ENCODE peak calls at places on chromosomes 1 and 21, in six cellular contexts. H is NCI-H2081, R is germinal center, N is GM23338, F is endothelial cell, D is LHCN-M2. Q is an unnamed sample.
A peak's percentile ranks its signal among the peaks of the same experiment; 100 is the strongest.

GRCh38 chr1:42340093-42340492 is 5.1 kb upstream of the FOXJ3 start:
- DNase-seq in H (peak; percentile 99), R (no peak), N (peak; percentile 26), F (no peak), D (peak; percentile 90), Q (peak; percentile 62)

GRCh38 chr1:77405186-77405585 is 123.4 kb downstream of the AK5 start:
- DNase-seq in H (no peak), R (no peak), N (no peak), F (no peak), D (peak; percentile 85), Q (no peak)

GRCh38 chr1:203288351-203288894 is 16.9 kb upstream of the BTG2 start:
- DNase-seq in H (no peak), R (peak; percentile 3), N (no peak), F (no peak), D (no peak), Q (no peak)

GRCh38 chr1:149848811-149849210 is 50.6 kb upstream of the BOLA1 start:
- DNase-seq in H (no peak), R (no peak), N (peak; percentile 3), F (peak; percentile 1), D (peak; percentile 12), Q (peak; percentile 3)

GRCh38 chr1:2496087-2496622 is 20.1 kb downstream of the PLCH2 start:
- DNase-seq in H (no peak), R (peak; percentile 88), N (no peak), F (no peak), D (no peak), Q (no peak)

GRCh38 chr21:37186983-37187382 is 80.2 kb downstream of the VPS26C start:
- DNase-seq in H (no peak), R (no peak), N (no peak), F (no peak), D (no peak), Q (no peak)

GRCh38 chr21:33434770-33435360 is 31.7 kb downstream of the IFNGR2 start:
- DNase-seq in H (no peak), R (peak; percentile 24), N (no peak), F (no peak), D (peak; percentile 95), Q (peak; percentile 96)

GRCh38 chr21:42066521-42066920 is 4.6 kb upstream of the UMODL1 start:
- DNase-seq in H (no peak), R (no peak), N (no peak), F (no peak), D (no peak), Q (no peak)

GRCh38 chr1:214102907-214103306 is 115.1 kb downstream of the PROX1 start:
- DNase-seq in H (no peak), R (no peak), N (no peak), F (no peak), D (peak; percentile 96), Q (peak; percentile 98)

GRCh38 chr1:227450489-227450888 is 112.9 kb upstream of the ZNF678 start:
- DNase-seq in H (no peak), R (no peak), N (no peak), F (no peak), D (no peak), Q (no peak)

GRCh38 chr1:239952348-239953307 is 139.1 kb upstream of the FMN2 start:
- DNase-seq in H (no peak), R (peak; percentile 6), N (peak; percentile 60), F (peak; percentile 36), D (peak; percentile 17), Q (no peak)

GRCh38 chr1:154502066-154502741 is at the start of the genes SHE and TDRD10:
- DNase-seq in H (no peak), R (peak; percentile 22), N (peak; percentile 62), F (peak; percentile 65), D (no peak), Q (no peak)

GRCh38 chr1:74753104-74753503 is 20.2 kb downstream of the TYW3 start:
- DNase-seq in H (no peak), R (no peak), N (peak; percentile 41), F (no peak), D (no peak), Q (no peak)

GRCh38 chr1:25644962-25645361 is 28.4 kb downstream of the MAN1C1 start:
- DNase-seq in H (no peak), R (no peak), N (no peak), F (no peak), D (no peak), Q (no peak)

GRCh38 chr1:109935451-109935900 is 24.8 kb downstream of the CSF1 start:
- DNase-seq in H (no peak), R (no peak), N (no peak), F (no peak), D (no peak), Q (no peak)

GRCh38 chr1:9438431-9439073 is 100.7 kb upstream of the SLC25A33 start:
- DNase-seq in H (no peak), R (no peak), N (no peak), F (no peak), D (peak; percentile 92), Q (peak; percentile 85)

GRCh38 chr1:221794079-221794670 is 52.3 kb upstream of the DUSP10 start:
- DNase-seq in H (no peak), R (no peak), N (no peak), F (no peak), D (no peak), Q (no peak)

GRCh38 chr1:153565529-153566374 is at the start of gene S100A2:
- DNase-seq in H (no peak), R (no peak), N (no peak), F (no peak), D (peak; percentile 97), Q (peak; percentile 96)

GRCh38 chr1:110860174-110860573 is 12.8 kb upstream of the CD53 start:
- DNase-seq in H (no peak), R (no peak), N (no peak), F (no peak), D (no peak), Q (no peak)

GRCh38 chr1:89519779-89520358 is 4.8 kb upstream of the LRRC8B start:
- DNase-seq in H (peak; percentile 6), R (peak; percentile 73), N (peak; percentile 68), F (peak; percentile 15), D (peak; percentile 45), Q (peak; percentile 59)

GRCh38 chr1:21861602-21862429 is 49.8 kb downstream of the LDLRAD2 start:
- DNase-seq in H (no peak), R (no peak), N (no peak), F (no peak), D (peak; percentile 84), Q (peak; percentile 79)

GRCh38 chr1:218521414-218522169 is 176.5 kb downstream of the TGFB2 start:
- DNase-seq in H (peak; percentile 31), R (peak; percentile 31), N (peak; percentile 88), F (peak; percentile 40), D (peak; percentile 54), Q (peak; percentile 58)

GRCh38 chr1:42762269-42762668 is 4.6 kb downstream of the P3H1 start:
- DNase-seq in H (no peak), R (no peak), N (no peak), F (no peak), D (no peak), Q (no peak)

GRCh38 chr1:226820935-226821718 is 49.3 kb upstream of the PSEN2 start:
- DNase-seq in H (no peak), R (no peak), N (no peak), F (no peak), D (peak; percentile 93), Q (peak; percentile 99)

GRCh38 chr1:208513799-208514198 is 269.6 kb upstream of the PLXNA2 start:
- DNase-seq in H (no peak), R (no peak), N (no peak), F (no peak), D (no peak), Q (no peak)

GRCh38 chr1:237962985-237963384 is 72.3 kb upstream of the ZP4 start:
- DNase-seq in H (no peak), R (no peak), N (peak; percentile 42), F (no peak), D (no peak), Q (no peak)

GRCh38 chr1:1344672-1345361 is 4.4 kb downstream of the DVL1 start:
- DNase-seq in H (no peak), R (no peak), N (no peak), F (peak; percentile 63), D (peak; percentile 80), Q (peak; percentile 85)

GRCh38 chr1:226223786-226224244 is 351 bp downstream of the MIXL1 start:
- DNase-seq in H (no peak), R (peak; percentile 75), N (peak; percentile 77), F (peak; percentile 31), D (no peak), Q (no peak)

GRCh38 chr1:50570064-50570463 is 146.8 kb upstream of the DMRTA2 start:
- DNase-seq in H (peak; percentile 13), R (no peak), N (no peak), F (no peak), D (peak; percentile 13), Q (no peak)

GRCh38 chr1:24390924-24391782 is 22.4 kb downstream of the STPG1 start:
- DNase-seq in H (peak; percentile 73), R (peak; percentile 79), N (peak; percentile 86), F (peak; percentile 78), D (peak; percentile 72), Q (peak; percentile 80)

GRCh38 chr21:43873673-43874072 is 8.7 kb downstream of the AGPAT3 start:
- DNase-seq in H (no peak), R (no peak), N (no peak), F (no peak), D (no peak), Q (no peak)

GRCh38 chr1:46394872-46395465 is 852 bp downstream of the FAAH start:
- DNase-seq in H (peak; percentile 28), R (no peak), N (no peak), F (no peak), D (no peak), Q (no peak)

GRCh38 chr1:66761273-66761672 is 9.0 kb downstream of the DYNLT5 start:
- DNase-seq in H (no peak), R (no peak), N (no peak), F (no peak), D (peak; percentile 46), Q (peak; percentile 66)